ENCODE peak calls at places on chromosomes 2 and 18, in five cellular contexts. F is H9, H is neuronal stem cell, R is mesenchymal stem cell, K is IMR-90. A is an unnamed sample.

GRCh38 chr18:70627100-70627802 is 338.4 kb downstream of the SOCS6 start:
- DNase-seq in R (no peak), K (no peak), F (no peak), H (no peak), A (peak; percentile 6)

GRCh38 chr18:39523281-39523680 is 1957.7 kb upstream of the CELF4 start:
- DNase-seq in R (peak; percentile 54), F (no peak), H (no peak), K (peak; percentile 57), A (peak; percentile 43)

GRCh38 chr18:49030692-49031443 is 80.1 kb upstream of the SMAD7 start:
- DNase-seq in F (no peak), H (no peak), R (no peak), K (no peak), A (no peak)

GRCh38 chr2:232525796-232526195 is at the start of gene CHRND:
- DNase-seq in K (no peak), F (no peak), H (no peak), R (no peak), A (no peak)

GRCh38 chr18:74497308-74497640 is 1.1 kb downstream of the CNDP2 start:
- DNase-seq in R (no peak), H (no peak), F (no peak), K (no peak), A (no peak)

GRCh38 chr2:98388081-98388480 is 41.8 kb downstream of the CNGA3 start:
- DNase-seq in F (no peak), R (no peak), K (no peak), H (no peak), A (no peak)

GRCh38 chr2:62000538-62000937 is 95.1 kb downstream of the COMMD1 start:
- DNase-seq in F (no peak), H (no peak), K (no peak), R (no peak), A (peak; percentile 34)

GRCh38 chr2:2934030-2934429 is 443.6 kb downstream of the EIPR1 start:
- DNase-seq in F (no peak), K (no peak), H (no peak), R (no peak), A (no peak)

GRCh38 chr18:5841518-5841917 is 53.8 kb downstream of the TMEM200C start:
- DNase-seq in R (no peak), F (no peak), H (no peak), K (no peak), A (no peak)

GRCh38 chr2:131036696-131037397 is 56.4 kb downstream of the FAM168B start:
- DNase-seq in F (no peak), K (no peak), H (no peak), R (no peak), A (no peak)

GRCh38 chr2:194559523-194559922 is 1097.5 kb upstream of the SLC39A10 start:
- DNase-seq in K (no peak), R (no peak), H (no peak), F (no peak), A (no peak)
- H2BK15ac ChIP-seq in K (no peak overlapping the region), R (no peak overlapping the region), H (peak overlapping the region; percentile 49), F (no peak overlapping the region), A (no peak overlapping the region)

GRCh38 chr18:79692886-79693285 is 13.3 kb downstream of the CTDP1 start:
- DNase-seq in K (no peak), F (no peak), H (no peak), R (no peak), A (no peak)
- H3K4ac ChIP-seq in K (no peak overlapping the region), F (no peak overlapping the region), H (no peak overlapping the region), R (no peak overlapping the region), A (no peak overlapping the region)

GRCh38 chr2:105593221-105593967 is 151.3 kb upstream of the NCK2 start:
- DNase-seq in F (peak; percentile 60), K (peak; percentile 2), H (no peak), R (no peak), A (peak; percentile 57)
- H2BK15ac ChIP-seq in F (no peak overlapping the region), K (no peak overlapping the region), H (no peak overlapping the region), R (no peak overlapping the region), A (no peak overlapping the region)

GRCh38 chr2:49146412-49146811 is 7.9 kb downstream of the FSHR start:
- DNase-seq in K (no peak), R (no peak), F (no peak), H (no peak), A (no peak)
- H3K4ac ChIP-seq in K (no peak overlapping the region), R (no peak overlapping the region), F (no peak overlapping the region), H (no peak overlapping the region), A (no peak overlapping the region)

GRCh38 chr2:219645631-219646527 is 18.4 kb downstream of the SLC4A3 start:
- DNase-seq in F (peak; percentile 53), K (peak; percentile 82), H (no peak), R (peak; percentile 75), A (peak; percentile 85)

GRCh38 chr2:219656523-219656922 is 29.1 kb downstream of the SLC4A3 start:
- DNase-seq in F (no peak), K (peak; percentile 58), H (no peak), R (peak; percentile 20), A (no peak)

GRCh38 chr2:219644801-219645480 is 17.5 kb downstream of the SLC4A3 start:
- DNase-seq in R (peak; percentile 8), F (peak; percentile 23), H (no peak), K (no peak), A (peak; percentile 61)

GRCh38 chr2:219648963-219649362 is 21.5 kb downstream of the SLC4A3 start:
- DNase-seq in K (no peak), F (no peak), H (no peak), R (no peak), A (no peak)

GRCh38 chr2:219650426-219651248 is 23.2 kb downstream of the SLC4A3 start:
- DNase-seq in K (no peak), R (no peak), F (peak; percentile 20), H (no peak), A (no peak)
- H2BK15ac ChIP-seq in K (no peak overlapping the region), R (no peak overlapping the region), F (no peak overlapping the region), H (no peak overlapping the region), A (no peak overlapping the region)

A was measured in mesendoderm.